ENCODE peak calls at places on chromosomes 2 and 18, in seven cellular contexts. Y is fibroblast of villous mesenchyme, I is tibial nerve, N is mesothelial cell of epicardium, V is choroid plexus epithelial cell, U is glutamatergic neuron, O is esophagus squamous epithelium. Q is an unnamed sample.

GRCh38 chr2:177753682-177754475 is 318.7 kb downstream of the PDE11A start:
- DNase-seq in I (peak; percentile 57), N (peak; percentile 49), V (peak; percentile 96), O (peak; percentile 15), Y (peak; percentile 94), U (peak; percentile 39), Q (peak; percentile 47)

GRCh38 chr2:238820909-238821308 is 27.0 kb upstream of the TWIST2 start:
- DNase-seq in N (no peak), O (no peak), I (no peak), U (no peak), Y (peak; percentile 33), V (no peak), Q (no peak)

GRCh38 chr18:80175451-80176235 is 66.6 kb downstream of the ADNP2 start:
- DNase-seq in N (no peak), O (no peak), Y (no peak), U (no peak), I (no peak), V (peak; percentile 32), Q (no peak)

GRCh38 chr2:203427061-203427460 is 98.9 kb downstream of the ABI2 start:
- DNase-seq in I (no peak), U (no peak), O (no peak), V (no peak), Y (peak; percentile 72), N (no peak), Q (no peak)

GRCh38 chr2:69559696-69560482 is 83.7 kb downstream of the AAK1 start:
- DNase-seq in U (no peak), V (peak; percentile 85), I (no peak), O (no peak), N (no peak), Y (peak; percentile 76), Q (peak; percentile 80)

GRCh38 chr2:8676915-8677645 is 4.8 kb upstream of the ID2 start:
- DNase-seq in U (no peak), V (peak; percentile 12), O (no peak), N (no peak), Y (no peak), I (no peak), Q (no peak)

GRCh38 chr18:48488388-48488850 is 50.4 kb upstream of the CTIF start:
- DNase-seq in I (peak; percentile 57), U (no peak), Y (peak; percentile 82), V (peak; percentile 95), O (no peak), N (peak; percentile 44), Q (no peak)

GRCh38 chr2:168097431-168097830 is 150.0 kb downstream of the STK39 start:
- DNase-seq in O (no peak), N (no peak), U (no peak), V (no peak), Y (no peak), I (no peak), Q (no peak)

GRCh38 chr18:51006061-51006818 is 23.8 kb upstream of the SMAD4 start:
- DNase-seq in O (no peak), V (no peak), N (no peak), U (no peak), I (no peak), Y (no peak), Q (no peak)

GRCh38 chr2:204205082-204205481 is 268.5 kb downstream of the ICOS start:
- DNase-seq in U (no peak), I (no peak), N (no peak), O (no peak), V (no peak), Y (no peak), Q (no peak)

GRCh38 chr18:11872479-11873136 is 21.4 kb downstream of the CHMP1B start:
- DNase-seq in V (peak; percentile 66), N (no peak), I (no peak), Y (no peak), U (no peak), O (no peak), Q (peak; percentile 41)

GRCh38 chr2:119106301-119106897 is 52.2 kb downstream of the C1QL2 start:
- DNase-seq in V (peak; percentile 35), Y (peak; percentile 43), N (peak; percentile 71), I (no peak), U (no peak), O (no peak), Q (peak; percentile 33)

GRCh38 chr2:207182916-207183315 is 17.2 kb upstream of the KLF7 start:
- DNase-seq in I (no peak), V (peak; percentile 44), U (no peak), O (no peak), Y (peak; percentile 30), N (no peak), Q (no peak)

GRCh38 chr2:96175951-96176350 is 30.7 kb upstream of the DUSP2 start:
- DNase-seq in I (no peak), U (no peak), Y (peak; percentile 23), V (peak; percentile 93), O (no peak), N (no peak), Q (peak; percentile 57)

GRCh38 chr2:53233759-53234547 is 533.7 kb upstream of the CHAC2 start:
- DNase-seq in N (no peak), V (no peak), I (no peak), U (no peak), O (no peak), Y (no peak), Q (no peak)

GRCh38 chr2:224971214-224971613 is 71.1 kb downstream of the DOCK10 start:
- DNase-seq in Y (no peak), I (no peak), V (no peak), N (no peak), U (no peak), O (no peak), Q (peak; percentile 60)

GRCh38 chr2:76870011-76870410 is 652.2 kb downstream of the LRRTM4 start:
- DNase-seq in Y (peak; percentile 22), U (no peak), O (no peak), N (no peak), I (no peak), V (peak; percentile 55), Q (no peak)

GRCh38 chr2:142180820-142181533 is 50.2 kb upstream of the LRP1B start:
- DNase-seq in U (peak; percentile 74), I (no peak), N (no peak), V (peak; percentile 65), O (no peak), Y (peak; percentile 33), Q (peak; percentile 41)

GRCh38 chr2:97727296-97727695 is 13.9 kb downstream of the ZAP70 start:
- DNase-seq in V (no peak), O (no peak), U (no peak), I (no peak), N (no peak), Y (no peak), Q (no peak)

GRCh38 chr2:134862674-134863073 is 24.3 kb downstream of the ACMSD start:
- DNase-seq in U (no peak), Y (no peak), I (no peak), V (no peak), O (no peak), N (no peak), Q (no peak)

DNA sequence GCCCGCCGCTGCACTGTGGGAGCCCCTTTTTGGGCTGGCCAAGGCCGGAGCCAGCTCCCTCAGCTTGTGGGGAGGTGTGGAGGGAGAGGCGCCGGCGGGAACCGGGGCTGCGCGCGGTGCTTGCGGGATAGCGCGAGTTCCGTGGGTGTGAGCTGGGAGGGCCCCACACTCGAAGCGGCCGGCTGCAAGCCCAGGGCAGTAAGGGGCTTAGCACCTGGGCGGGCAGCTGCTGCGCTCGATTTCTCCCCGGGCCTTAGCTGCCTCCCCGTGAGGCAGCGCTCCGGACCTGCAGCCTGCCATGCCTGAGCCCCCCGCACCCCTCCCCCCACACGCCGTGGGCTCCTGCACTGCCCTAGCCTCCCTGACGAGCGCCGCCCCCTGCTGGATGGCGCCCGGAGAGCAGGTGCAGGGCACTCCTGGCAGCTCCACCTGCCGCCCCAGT is 124.4 kb downstream of the CCDC178 start:
- DNase-seq in O (no peak), V (no peak), I (no peak), U (no peak), N (no peak), Y (no peak), Q (no peak)
- TF ChIP-seq CTCF in O (no peak), V (no peak), I (no peak), U (no peak), N (no peak), Y (no peak), Q (no peak)

GRCh38 chr2:129748653-129749052 is 230.8 kb upstream of the RAB6C start:
- DNase-seq in Y (no peak), I (no peak), N (no peak), V (no peak), O (no peak), U (no peak), Q (no peak)
- TF ChIP-seq CTCF in Y (no peak), I (no peak), N (no peak), V (no peak), O (peak; percentile 26), U (no peak), Q (no peak)

GRCh38 chr2:28338754-28339325 is 53.8 kb upstream of the FOSL2 start:
- DNase-seq in I (no peak), N (no peak), U (no peak), O (no peak), V (no peak), Y (no peak), Q (no peak)

GRCh38 chr2:28339516-28340175 is 53.0 kb upstream of the FOSL2 start:
- DNase-seq in I (no peak), O (no peak), V (no peak), U (no peak), Y (no peak), N (no peak), Q (no peak)

GRCh38 chr2:28336993-28337627 is 55.5 kb upstream of the FOSL2 start:
- DNase-seq in I (no peak), N (no peak), U (no peak), Y (no peak), V (no peak), O (no peak), Q (no peak)

GRCh38 chr2:28336264-28336992 is 56.2 kb upstream of the FOSL2 start:
- DNase-seq in N (no peak), U (no peak), I (no peak), V (no peak), O (no peak), Y (no peak), Q (no peak)

DNA sequence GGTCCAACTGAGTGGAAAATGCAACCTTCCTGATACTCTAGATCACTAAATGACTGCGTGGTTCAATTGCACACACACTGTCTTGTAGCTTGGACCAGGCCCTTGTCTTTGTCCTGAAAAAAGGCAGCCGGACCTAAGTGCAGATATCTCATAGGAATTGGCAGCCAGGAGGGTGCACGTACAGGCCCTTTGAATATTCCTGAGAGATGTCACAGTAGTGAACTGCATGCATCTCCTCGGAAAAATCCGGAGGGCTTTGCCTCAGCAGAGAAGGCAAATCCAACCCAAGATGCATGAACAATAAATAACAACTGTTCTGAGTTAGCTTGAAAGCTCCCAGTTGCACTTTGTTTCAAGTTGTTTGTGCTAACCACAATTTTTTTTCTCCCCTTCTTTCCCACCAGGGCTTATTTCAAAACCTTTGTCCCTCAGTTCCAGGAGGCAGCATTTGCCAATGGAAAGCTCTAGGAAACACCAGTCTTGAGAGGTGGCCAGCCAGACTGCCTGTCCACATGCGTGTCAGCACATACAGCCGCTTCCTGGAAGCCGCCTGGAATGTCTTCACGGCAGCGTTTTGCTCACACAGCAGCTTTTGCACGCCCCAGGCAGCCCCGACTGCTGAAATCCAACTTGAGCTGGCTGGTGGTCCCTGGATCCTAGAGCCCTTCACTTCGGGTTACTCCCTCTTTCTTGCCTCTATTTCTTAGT is 54.5 kb upstream of the FOSL2 start:
- DNase-seq in Y (peak; percentile 95), U (no peak), N (no peak), I (peak; percentile 64), V (peak; percentile 94), O (no peak), Q (no peak)
- TF ChIP-seq CTCF in Y (no peak), U (no peak), N (no peak), I (no peak), V (no peak), O (no peak), Q (no peak)

GRCh38 chr2:175865716-175866115 is 136.4 kb downstream of the LNPK start:
- DNase-seq in V (no peak), O (no peak), N (no peak), I (no peak), Y (no peak), U (no peak), Q (no peak)

GRCh38 chr2:175864131-175864728 is 137.8 kb downstream of the LNPK start:
- DNase-seq in V (no peak), U (no peak), O (no peak), I (no peak), N (no peak), Y (no peak), Q (no peak)
- TF ChIP-seq CTCF in V (no peak), U (no peak), O (no peak), I (no peak), N (no peak), Y (no peak), Q (no peak)